ENCODE peak calls at places on chromosomes 6 and 20, in nine cellular contexts. One of them, this sample, is unnamed.
A peak's percentile ranks its signal among the peaks of the same experiment; 100 is the strongest.

GRCh38 chr6:85756982-85757381 is 114.3 kb upstream of the SYNCRIP start:
- DNase-seq in iPS DF 6.9: no peak
- DNase-seq in GM12878: no peak
- DNase-seq in SJSA1: no peak
- DNase-seq in neural progenitor cell: peak; percentile 11
- DNase-seq in GM23338: peak; percentile 30
- DNase-seq in CD8-positive, alpha-beta T cell: no peak
- DNase-seq in right lobe of liver: no peak
- DNase-seq in endodermal cell: no peak
- DNase-seq in this sample: no peak

GRCh38 chr20:51176846-51177245 is 153.9 kb upstream of the KCNG1 start:
- DNase-seq in iPS DF 6.9: no peak
- DNase-seq in GM12878: no peak
- DNase-seq in SJSA1: no peak
- DNase-seq in neural progenitor cell: no peak
- DNase-seq in GM23338: no peak
- DNase-seq in CD8-positive, alpha-beta T cell: no peak
- DNase-seq in right lobe of liver: no peak
- DNase-seq in endodermal cell: no peak
- DNase-seq in this sample: no peak

GRCh38 chr20:5168582-5169396 is 42.0 kb downstream of the CDS2 start:
- DNase-seq in iPS DF 6.9: no peak
- DNase-seq in GM12878: no peak
- DNase-seq in SJSA1: no peak
- DNase-seq in neural progenitor cell: no peak
- DNase-seq in GM23338: peak; percentile 52
- DNase-seq in CD8-positive, alpha-beta T cell: no peak
- DNase-seq in right lobe of liver: no peak
- DNase-seq in endodermal cell: peak; percentile 86
- DNase-seq in this sample: no peak

GRCh38 chr6:169075211-169075621 is 178.4 kb downstream of the THBS2 start:
- DNase-seq in iPS DF 6.9: no peak
- DNase-seq in GM12878: no peak
- DNase-seq in SJSA1: no peak
- DNase-seq in neural progenitor cell: no peak
- DNase-seq in GM23338: no peak
- DNase-seq in CD8-positive, alpha-beta T cell: no peak
- DNase-seq in right lobe of liver: no peak
- DNase-seq in endodermal cell: no peak
- DNase-seq in this sample: no peak

GRCh38 chr6:69631552-69632346 is 165.1 kb downstream of the LMBRD1 start:
- DNase-seq in iPS DF 6.9: no peak
- DNase-seq in GM12878: no peak
- DNase-seq in SJSA1: no peak
- DNase-seq in neural progenitor cell: peak; percentile 55
- DNase-seq in GM23338: peak; percentile 18
- DNase-seq in CD8-positive, alpha-beta T cell: no peak
- DNase-seq in right lobe of liver: no peak
- DNase-seq in endodermal cell: no peak
- DNase-seq in this sample: peak; percentile 4

GRCh38 chr6:17473554-17473953 is 80.2 kb downstream of the CAP2 start:
- DNase-seq in iPS DF 6.9: no peak
- DNase-seq in GM12878: no peak
- DNase-seq in SJSA1: no peak
- DNase-seq in neural progenitor cell: no peak
- DNase-seq in GM23338: no peak
- DNase-seq in CD8-positive, alpha-beta T cell: no peak
- DNase-seq in right lobe of liver: no peak
- DNase-seq in endodermal cell: no peak
- DNase-seq in this sample: no peak

GRCh38 chr6:143471822-143472221 is 21.2 kb downstream of the PEX3 start:
- DNase-seq in iPS DF 6.9: no peak
- DNase-seq in GM12878: no peak
- DNase-seq in SJSA1: no peak
- DNase-seq in neural progenitor cell: no peak
- DNase-seq in GM23338: no peak
- DNase-seq in CD8-positive, alpha-beta T cell: no peak
- DNase-seq in right lobe of liver: no peak
- DNase-seq in endodermal cell: no peak
- DNase-seq in this sample: no peak

GRCh38 chr6:16174368-16175078 is 45.6 kb downstream of the MYLIP start:
- DNase-seq in iPS DF 6.9: no peak
- DNase-seq in GM12878: no peak
- DNase-seq in SJSA1: no peak
- DNase-seq in neural progenitor cell: peak; percentile 58
- DNase-seq in GM23338: no peak
- DNase-seq in CD8-positive, alpha-beta T cell: no peak
- DNase-seq in right lobe of liver: no peak
- DNase-seq in endodermal cell: peak; percentile 84
- DNase-seq in this sample: no peak

GRCh38 chr6:14537061-14537460 is 419.5 kb downstream of the CD83 start:
- DNase-seq in iPS DF 6.9: no peak
- DNase-seq in GM12878: no peak
- DNase-seq in SJSA1: no peak
- DNase-seq in neural progenitor cell: no peak
- DNase-seq in GM23338: no peak
- DNase-seq in CD8-positive, alpha-beta T cell: no peak
- DNase-seq in right lobe of liver: no peak
- DNase-seq in endodermal cell: no peak
- DNase-seq in this sample: no peak

GRCh38 chr20:55522296-55522815 is 483.0 kb downstream of the CBLN4 start:
- DNase-seq in iPS DF 6.9: no peak
- DNase-seq in GM12878: no peak
- DNase-seq in SJSA1: no peak
- DNase-seq in neural progenitor cell: no peak
- DNase-seq in GM23338: no peak
- DNase-seq in CD8-positive, alpha-beta T cell: no peak
- DNase-seq in right lobe of liver: no peak
- DNase-seq in endodermal cell: peak; percentile 69
- DNase-seq in this sample: no peak

GRCh38 chr20:63855363-63856110 is 5.8 kb upstream of the ABHD16B start:
- DNase-seq in iPS DF 6.9: no peak
- DNase-seq in GM12878: no peak
- DNase-seq in SJSA1: no peak
- DNase-seq in neural progenitor cell: no peak
- DNase-seq in GM23338: peak; percentile 59
- DNase-seq in CD8-positive, alpha-beta T cell: no peak
- DNase-seq in right lobe of liver: no peak
- DNase-seq in endodermal cell: peak; percentile 62
- DNase-seq in this sample: no peak

GRCh38 chr6:34025851-34026250 is 120.0 kb downstream of the GRM4 start:
- DNase-seq in iPS DF 6.9: no peak
- DNase-seq in GM12878: no peak
- DNase-seq in SJSA1: no peak
- DNase-seq in neural progenitor cell: no peak
- DNase-seq in GM23338: no peak
- DNase-seq in CD8-positive, alpha-beta T cell: no peak
- DNase-seq in right lobe of liver: no peak
- DNase-seq in endodermal cell: no peak
- DNase-seq in this sample: no peak

GRCh38 chr6:157982580-157983438 is 1.1 kb downstream of the SYNJ2 start:
- DNase-seq in iPS DF 6.9: no peak
- DNase-seq in GM12878: no peak
- DNase-seq in SJSA1: no peak
- DNase-seq in neural progenitor cell: peak; percentile 39
- DNase-seq in GM23338: peak; percentile 47
- DNase-seq in CD8-positive, alpha-beta T cell: no peak
- DNase-seq in right lobe of liver: no peak
- DNase-seq in endodermal cell: peak; percentile 70
- DNase-seq in this sample: no peak

GRCh38 chr6:125224236-125224861 is 70.8 kb downstream of the TPD52L1 start:
- DNase-seq in iPS DF 6.9: no peak
- DNase-seq in GM12878: no peak
- DNase-seq in SJSA1: no peak
- DNase-seq in neural progenitor cell: no peak
- DNase-seq in GM23338: no peak
- DNase-seq in CD8-positive, alpha-beta T cell: no peak
- DNase-seq in right lobe of liver: no peak
- DNase-seq in endodermal cell: no peak
- DNase-seq in this sample: no peak

GRCh38 chr20:50987493-50988210 is 29.0 kb downstream of the MOCS3 start:
- DNase-seq in iPS DF 6.9: peak; percentile 94
- DNase-seq in GM12878: peak; percentile 16
- DNase-seq in SJSA1: peak; percentile 82
- DNase-seq in neural progenitor cell: peak; percentile 88
- DNase-seq in GM23338: peak; percentile 95
- DNase-seq in CD8-positive, alpha-beta T cell: peak; percentile 26
- DNase-seq in right lobe of liver: no peak
- DNase-seq in endodermal cell: peak; percentile 92
- DNase-seq in this sample: peak; percentile 77

GRCh38 chr6:45655630-45656422 is 278.1 kb upstream of the SUPT3H start:
- DNase-seq in iPS DF 6.9: no peak
- DNase-seq in GM12878: no peak
- DNase-seq in SJSA1: peak; percentile 93
- DNase-seq in neural progenitor cell: no peak
- DNase-seq in GM23338: no peak
- DNase-seq in CD8-positive, alpha-beta T cell: no peak
- DNase-seq in right lobe of liver: no peak
- DNase-seq in endodermal cell: no peak
- DNase-seq in this sample: no peak

DNA sequence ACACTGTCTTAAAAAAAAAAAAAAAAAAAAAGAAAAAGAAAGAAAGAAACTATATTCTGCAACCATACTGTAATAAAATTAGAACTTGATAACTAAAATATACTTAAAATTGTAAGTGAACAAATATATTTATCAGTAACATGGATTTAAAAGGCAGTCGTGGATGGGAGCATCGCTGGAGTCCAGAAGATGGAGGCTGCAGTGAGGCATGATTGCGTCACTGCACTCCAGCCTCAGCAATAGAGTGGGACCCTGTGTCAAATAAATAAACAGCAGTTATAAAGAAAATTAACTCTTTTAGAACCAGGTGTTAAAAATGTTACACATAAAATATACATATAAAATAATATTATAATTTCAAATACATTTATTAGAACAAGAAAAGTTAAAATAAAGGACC is 8.7 kb downstream of the PSMB9 start:
- DNase-seq in iPS DF 6.9: no peak
- DNase-seq in GM12878: no peak
- DNase-seq in SJSA1: no peak
- DNase-seq in neural progenitor cell: no peak
- DNase-seq in GM23338: no peak
- DNase-seq in CD8-positive, alpha-beta T cell: no peak
- DNase-seq in right lobe of liver: no peak
- DNase-seq in endodermal cell: no peak
- DNase-seq in this sample: no peak
- H3K27me3 ChIP-seq in iPS DF 6.9: no peaks in the 10 kb centered on the region
- H3K27me3 ChIP-seq in GM12878: no peaks in the 10 kb centered on the region
- H3K27me3 ChIP-seq in SJSA1: peaks cover under 1% of the 10 kb centered on the region
- H3K27me3 ChIP-seq in neural progenitor cell: peaks cover 32% of the 10 kb centered on the region
- H3K27me3 ChIP-seq in GM23338: no peaks in the 10 kb centered on the region
- H3K27me3 ChIP-seq in CD8-positive, alpha-beta T cell: no peaks in the 10 kb centered on the region
- H3K27me3 ChIP-seq in right lobe of liver: no peaks in the 10 kb centered on the region
- H3K27me3 ChIP-seq in endodermal cell: peaks cover 48% of the 10 kb centered on the region
- H3K27me3 ChIP-seq in this sample: no peaks in the 10 kb centered on the region

GRCh38 chr6:156946370-156946936 is 169.3 kb downstream of the ARID1B start:
- DNase-seq in iPS DF 6.9: no peak
- DNase-seq in GM12878: no peak
- DNase-seq in SJSA1: no peak
- DNase-seq in neural progenitor cell: no peak
- DNase-seq in GM23338: no peak
- DNase-seq in CD8-positive, alpha-beta T cell: no peak
- DNase-seq in right lobe of liver: no peak
- DNase-seq in endodermal cell: no peak
- DNase-seq in this sample: no peak

GRCh38 chr6:156950084-156950483 is 172.9 kb downstream of the ARID1B start:
- DNase-seq in iPS DF 6.9: no peak
- DNase-seq in GM12878: no peak
- DNase-seq in SJSA1: no peak
- DNase-seq in neural progenitor cell: no peak
- DNase-seq in GM23338: no peak
- DNase-seq in CD8-positive, alpha-beta T cell: no peak
- DNase-seq in right lobe of liver: no peak
- DNase-seq in endodermal cell: no peak
- DNase-seq in this sample: no peak

GRCh38 chr6:156948240-156948639 is 171.1 kb downstream of the ARID1B start:
- DNase-seq in iPS DF 6.9: no peak
- DNase-seq in GM12878: no peak
- DNase-seq in SJSA1: no peak
- DNase-seq in neural progenitor cell: no peak
- DNase-seq in GM23338: no peak
- DNase-seq in CD8-positive, alpha-beta T cell: no peak
- DNase-seq in right lobe of liver: no peak
- DNase-seq in endodermal cell: no peak
- DNase-seq in this sample: no peak

GRCh38 chr6:156948807-156949206 is 171.6 kb downstream of the ARID1B start:
- DNase-seq in iPS DF 6.9: no peak
- DNase-seq in GM12878: no peak
- DNase-seq in SJSA1: no peak
- DNase-seq in neural progenitor cell: no peak
- DNase-seq in GM23338: no peak
- DNase-seq in CD8-positive, alpha-beta T cell: no peak
- DNase-seq in right lobe of liver: no peak
- DNase-seq in endodermal cell: no peak
- DNase-seq in this sample: no peak

DNA sequence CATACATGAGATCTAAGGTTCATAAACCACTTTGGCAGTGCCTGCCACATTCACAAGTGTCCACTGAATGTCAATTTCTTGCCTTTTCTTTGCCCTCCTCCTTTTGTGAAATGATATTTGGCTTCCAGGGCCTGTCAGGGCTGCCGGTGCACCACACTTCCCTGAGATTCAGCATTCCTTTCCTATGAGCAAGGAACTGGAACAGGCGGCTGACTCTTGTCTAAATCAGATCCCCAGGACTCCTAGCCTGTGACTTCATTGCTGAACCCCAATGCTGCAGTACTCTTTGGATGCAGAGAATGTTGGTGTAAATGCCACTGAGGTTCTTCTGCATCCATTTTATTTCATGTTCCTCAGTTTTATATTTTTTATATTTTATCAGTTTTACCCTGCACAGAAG is 172.2 kb downstream of the ARID1B start:
- DNase-seq in iPS DF 6.9: no peak
- DNase-seq in GM12878: no peak
- DNase-seq in SJSA1: peak; percentile 66
- DNase-seq in neural progenitor cell: no peak
- DNase-seq in GM23338: no peak
- DNase-seq in CD8-positive, alpha-beta T cell: no peak
- DNase-seq in right lobe of liver: no peak
- DNase-seq in endodermal cell: no peak
- DNase-seq in this sample: no peak
- H3K27ac ChIP-seq in iPS DF 6.9: no peak overlapping the region
- H3K27ac ChIP-seq in GM12878: no peak overlapping the region
- H3K27ac ChIP-seq in SJSA1: peak overlapping the region; percentile 33
- H3K27ac ChIP-seq in neural progenitor cell: no peak overlapping the region
- H3K27ac ChIP-seq in GM23338: peak overlapping the region; percentile 7
- H3K27ac ChIP-seq in CD8-positive, alpha-beta T cell: no peak overlapping the region
- H3K27ac ChIP-seq in right lobe of liver: no peak overlapping the region
- H3K27ac ChIP-seq in endodermal cell: no peak overlapping the region
- H3K27ac ChIP-seq in this sample: no peak overlapping the region

GRCh38 chr20:44802702-44803101 is 7.6 kb downstream of the RIMS4 start:
- DNase-seq in iPS DF 6.9: no peak
- DNase-seq in GM12878: no peak
- DNase-seq in SJSA1: no peak
- DNase-seq in neural progenitor cell: no peak
- DNase-seq in GM23338: no peak
- DNase-seq in CD8-positive, alpha-beta T cell: no peak
- DNase-seq in right lobe of liver: no peak
- DNase-seq in endodermal cell: no peak
- DNase-seq in this sample: no peak
- H3K27me3 ChIP-seq in iPS DF 6.9: no peaks in the 10 kb centered on the region
- H3K27me3 ChIP-seq in GM12878: no peaks in the 10 kb centered on the region
- H3K27me3 ChIP-seq in SJSA1: peaks cover 48% of the 10 kb centered on the region
- H3K27me3 ChIP-seq in neural progenitor cell: peaks cover 20% of the 10 kb centered on the region
- H3K27me3 ChIP-seq in GM23338: no peaks in the 10 kb centered on the region
- H3K27me3 ChIP-seq in CD8-positive, alpha-beta T cell: peaks cover 5% of the 10 kb centered on the region
- H3K27me3 ChIP-seq in right lobe of liver: no peaks in the 10 kb centered on the region
- H3K27me3 ChIP-seq in endodermal cell: peaks cover 59% of the 10 kb centered on the region
- H3K27me3 ChIP-seq in this sample: peaks cover 16% of the 10 kb centered on the region

GRCh38 chr6:20879121-20879520 is 344.9 kb downstream of the CDKAL1 start:
- DNase-seq in iPS DF 6.9: no peak
- DNase-seq in GM12878: no peak
- DNase-seq in SJSA1: no peak
- DNase-seq in neural progenitor cell: no peak
- DNase-seq in GM23338: no peak
- DNase-seq in CD8-positive, alpha-beta T cell: no peak
- DNase-seq in right lobe of liver: no peak
- DNase-seq in endodermal cell: no peak
- DNase-seq in this sample: no peak
- H3K27ac ChIP-seq in iPS DF 6.9: no peak overlapping the region
- H3K27ac ChIP-seq in GM12878: no peak overlapping the region
- H3K27ac ChIP-seq in SJSA1: no peak overlapping the region
- H3K27ac ChIP-seq in neural progenitor cell: no peak overlapping the region
- H3K27ac ChIP-seq in GM23338: no peak overlapping the region
- H3K27ac ChIP-seq in CD8-positive, alpha-beta T cell: no peak overlapping the region
- H3K27ac ChIP-seq in right lobe of liver: peak overlapping the region; percentile 79
- H3K27ac ChIP-seq in endodermal cell: no peak overlapping the region
- H3K27ac ChIP-seq in this sample: no peak overlapping the region

This sample was measured in CD4-positive, CD25-positive, alpha-beta regulatory T cell.